ENCODE peak calls at places on chromosomes 12 and 14, in six cellular contexts. F is A673; Y is left lung; M is naive thymus-derived CD4-positive, alpha-beta T cell; P is suprapubic skin; D is SJCRH30. U is an unnamed sample.
A peak's percentile ranks its signal among the peaks of the same experiment; 100 is the strongest.

GRCh38 chr14:50099335-50099734 is 17.0 kb downstream of the VCPKMT start:
- DNase-seq in F (no peak), Y (no peak), M (no peak), P (no peak), D (no peak), U (no peak)

GRCh38 chr12:57863676-57864075 is 17.1 kb upstream of the CTDSP2 start:
- DNase-seq in F (no peak), Y (no peak), M (no peak), P (no peak), D (no peak), U (no peak)

GRCh38 chr12:52907092-52907810 is 2.4 kb upstream of the KRT8 start:
- DNase-seq in F (peak; percentile 30), Y (peak; percentile 83), M (no peak), P (peak; percentile 77), D (no peak), U (no peak)

GRCh38 chr14:99647407-99647806 is 2.5 kb downstream of the HHIPL1 start:
- DNase-seq in F (no peak), Y (peak; percentile 39), M (no peak), P (no peak), D (no peak), U (no peak)

GRCh38 chr14:85604671-85605070 is 74.7 kb downstream of the FLRT2 start:
- DNase-seq in F (peak; percentile 61), Y (no peak), M (no peak), P (no peak), D (no peak), U (no peak)

GRCh38 chr14:74179775-74180354 is 59.4 kb upstream of the VSX2 start:
- DNase-seq in F (no peak), Y (no peak), M (no peak), P (no peak), D (no peak), U (no peak)

GRCh38 chr14:76836029-76836630 is 9.9 kb downstream of the LRRC74A start:
- DNase-seq in F (no peak), Y (no peak), M (no peak), P (no peak), D (no peak), U (no peak)

GRCh38 chr12:89497005-89497404 is 27.6 kb downstream of the GALNT4 start:
- DNase-seq in F (no peak), Y (no peak), M (no peak), P (no peak), D (no peak), U (no peak)

GRCh38 chr14:32513571-32514009 is 184.5 kb downstream of the AKAP6 start:
- DNase-seq in F (peak; percentile 3), Y (no peak), M (no peak), P (no peak), D (peak; percentile 45), U (no peak)

GRCh38 chr14:32009221-32009620 is 67.9 kb upstream of the ARHGAP5 start:
- DNase-seq in F (no peak), Y (no peak), M (no peak), P (no peak), D (no peak), U (no peak)

GRCh38 chr14:22839159-22839779 is 2.9 kb downstream of the MMP14 start:
- DNase-seq in F (no peak), Y (no peak), M (no peak), P (peak; percentile 90), D (no peak), U (no peak)

GRCh38 chr12:64127811-64128210 is 94.3 kb downstream of the KICS2 start:
- DNase-seq in F (no peak), Y (no peak), M (no peak), P (no peak), D (no peak), U (no peak)

GRCh38 chr14:24425704-24426103 is 3.8 kb downstream of the CBLN3 start:
- DNase-seq in F (peak; percentile 64), Y (no peak), M (no peak), P (no peak), D (peak; percentile 36), U (no peak)

GRCh38 chr14:92430686-92431085 is 82.9 kb upstream of the RIN3 start:
- DNase-seq in F (no peak), Y (no peak), M (no peak), P (no peak), D (no peak), U (no peak)

GRCh38 chr14:51554339-51554920 is 97.3 kb upstream of the FRMD6 start:
- DNase-seq in F (no peak), Y (no peak), M (no peak), P (no peak), D (peak; percentile 22), U (no peak)

GRCh38 chr14:93720981-93721483 is 67.3 kb downstream of the PRIMA1 start:
- DNase-seq in F (no peak), Y (peak; percentile 45), M (no peak), P (no peak), D (no peak), U (no peak)

GRCh38 chr14:68527329-68527851 is 265.5 kb downstream of the ZFP36L1 start:
- DNase-seq in F (no peak), Y (no peak), M (no peak), P (no peak), D (peak; percentile 55), U (no peak)

DNA sequence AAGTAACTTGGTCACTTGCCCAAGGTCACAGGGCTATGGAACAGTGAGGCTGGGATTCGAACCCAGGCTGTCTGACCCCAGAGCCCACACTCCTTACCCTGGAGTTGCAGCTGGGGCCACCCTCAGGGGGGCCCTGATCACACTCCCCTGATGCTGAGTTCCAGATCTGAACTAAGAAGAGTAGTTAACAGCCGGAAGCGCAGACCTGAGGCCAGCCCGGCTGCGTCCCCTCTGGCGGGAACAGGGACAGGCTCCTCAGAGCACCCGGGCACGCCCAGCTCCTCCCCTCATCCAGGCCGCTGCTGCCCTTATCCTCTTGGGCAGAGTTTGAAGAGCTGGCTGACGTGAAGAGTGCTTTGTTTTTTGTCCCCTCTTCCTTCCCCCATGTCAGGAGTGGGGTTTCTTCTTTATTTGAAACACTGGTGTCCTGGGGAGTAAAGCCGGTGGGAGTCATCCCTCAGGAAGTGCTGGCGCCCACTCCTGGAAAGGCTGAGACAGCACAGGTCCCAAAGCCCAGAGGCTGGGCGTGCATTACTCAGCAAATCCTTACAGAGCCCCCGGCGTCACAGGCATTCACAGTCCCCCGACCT is 8.7 kb downstream of the PHB2 start:
- DNase-seq in F (peak; percentile 97), Y (peak; percentile 87), M (no peak), P (peak; percentile 81), D (peak; percentile 90), U (peak; percentile 43)
- H3K9me3 ChIP-seq in F (no peaks in the 10 kb centered on the region), Y (no peaks in the 10 kb centered on the region), M (no peaks in the 10 kb centered on the region), P (no peaks in the 10 kb centered on the region), D (no peaks in the 10 kb centered on the region), U (no peaks in the 10 kb centered on the region)

DNA sequence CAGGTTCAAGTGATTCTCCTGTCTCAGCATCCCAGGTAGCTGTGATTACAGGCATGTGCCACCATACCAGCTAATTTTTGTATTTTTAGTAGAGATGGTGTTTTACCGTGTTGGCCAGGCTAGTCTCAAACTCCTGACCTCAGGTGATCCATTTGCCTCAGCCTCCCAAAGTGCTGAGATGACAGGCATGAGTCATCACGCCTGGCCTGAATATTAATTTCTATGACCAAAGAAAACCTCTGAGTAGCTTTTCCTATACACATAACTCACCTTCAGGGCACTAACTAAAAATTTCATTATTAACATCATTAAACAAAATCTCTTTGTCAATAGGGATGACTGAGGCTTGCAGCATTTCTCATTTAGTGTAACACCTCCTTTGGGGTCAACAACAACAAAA is 259.6 kb upstream of the KRR1 start:
- DNase-seq in F (no peak), Y (no peak), M (no peak), P (no peak), D (no peak), U (no peak)
- H3K9me3 ChIP-seq in F (no peaks in the 10 kb centered on the region), Y (no peaks in the 10 kb centered on the region), M (no peaks in the 10 kb centered on the region), P (no peaks in the 10 kb centered on the region), D (no peaks in the 10 kb centered on the region), U (no peaks in the 10 kb centered on the region)

DNA sequence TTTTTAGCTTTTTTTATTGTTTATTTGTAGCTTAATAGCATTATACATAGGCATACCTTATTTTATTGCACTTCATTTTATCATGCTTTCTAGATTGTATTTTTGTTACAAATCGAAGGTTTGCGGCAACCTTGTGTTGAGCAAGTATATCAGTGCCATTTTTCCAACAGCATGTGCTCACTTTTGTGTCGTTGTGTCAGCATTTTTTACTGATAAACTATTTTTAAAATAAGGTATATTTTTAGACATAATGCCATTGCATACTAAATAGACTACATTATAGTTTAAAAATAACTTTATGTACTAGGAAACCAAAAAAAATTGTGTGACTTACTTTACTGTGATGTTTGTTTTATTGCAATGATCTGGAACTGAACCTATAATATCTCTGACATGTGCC is 56.2 kb upstream of the RESF1 start:
- DNase-seq in F (no peak), Y (no peak), M (no peak), P (no peak), D (no peak), U (no peak)
- H3K9me3 ChIP-seq in F (peaks cover 6% of the 10 kb centered on the region), Y (no peaks in the 10 kb centered on the region), M (no peaks in the 10 kb centered on the region), P (peaks cover 9% of the 10 kb centered on the region), D (no peaks in the 10 kb centered on the region), U (peaks cover 8% of the 10 kb centered on the region)

DNA sequence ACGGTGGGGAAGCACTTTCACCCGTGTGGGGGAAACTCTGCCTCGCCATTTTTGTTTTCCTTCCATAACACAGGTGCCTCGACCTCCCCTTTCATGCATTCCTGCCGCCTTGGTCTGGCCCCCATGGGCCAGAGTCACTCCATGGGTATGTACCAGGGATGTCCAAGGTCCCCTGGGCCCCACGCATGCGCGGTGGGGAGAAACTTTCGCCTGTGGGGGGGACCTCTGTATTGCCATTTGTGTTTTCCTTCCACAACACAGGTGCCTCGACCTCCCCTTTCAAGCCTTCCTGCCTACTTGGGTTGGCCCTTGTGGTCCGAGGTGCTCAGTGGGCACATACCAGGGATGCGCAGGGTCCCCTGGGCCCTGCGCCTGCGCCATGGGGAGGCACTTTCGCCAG is 345.8 kb downstream of the ALG10 start:
- DNase-seq in F (no peak), Y (no peak), M (no peak), P (no peak), D (no peak), U (no peak)
- H3K9me3 ChIP-seq in F (peaks cover 3% of the 10 kb centered on the region), Y (no peaks in the 10 kb centered on the region), M (no peaks in the 10 kb centered on the region), P (peaks cover 67% of the 10 kb centered on the region), D (no peaks in the 10 kb centered on the region), U (no peaks in the 10 kb centered on the region)

GRCh38 chr14:101352567-101352966 is 208.7 kb upstream of the DIO3 start:
- DNase-seq in F (no peak), Y (no peak), M (no peak), P (peak; percentile 35), D (no peak), U (no peak)
- H3K9me3 ChIP-seq in F (no peaks in the 10 kb centered on the region), Y (no peaks in the 10 kb centered on the region), M (no peaks in the 10 kb centered on the region), P (peaks cover 3% of the 10 kb centered on the region), D (no peaks in the 10 kb centered on the region), U (peaks cover 4% of the 10 kb centered on the region)

GRCh38 chr12:34343766-34344165 is 321.5 kb downstream of the ALG10 start:
- DNase-seq in F (no peak), Y (no peak), M (no peak), P (no peak), D (no peak), U (no peak)
- H3K9me3 ChIP-seq in F (peaks cover 13% of the 10 kb centered on the region), Y (no peaks in the 10 kb centered on the region), M (no peaks in the 10 kb centered on the region), P (peaks cover 36% of the 10 kb centered on the region), D (no peaks in the 10 kb centered on the region), U (no peaks in the 10 kb centered on the region)

GRCh38 chr12:12153596-12153995 is 82.9 kb downstream of the BCL2L14 start:
- DNase-seq in F (peak; percentile 36), Y (no peak), M (no peak), P (no peak), D (no peak), U (no peak)
- H3K9me3 ChIP-seq in F (no peaks in the 10 kb centered on the region), Y (no peaks in the 10 kb centered on the region), M (no peaks in the 10 kb centered on the region), P (no peaks in the 10 kb centered on the region), D (no peaks in the 10 kb centered on the region), U (no peaks in the 10 kb centered on the region)

U was measured in T-helper 17 cell.